ENCODE peak calls at places on chromosomes 5 and 9, in seven cellular contexts. U is activated gamma-delta T cell treated with Interleukin-2 at 50 U/mL for 16 hours; V is omental fat pad; H is AG20443; I is T-helper 2 cell; M is naive thymus-derived CD8-positive, alpha-beta T cell; A is HTR-8/SVneo. O is an unnamed sample.
A peak's percentile ranks its signal among the peaks of the same experiment; 100 is the strongest.

GRCh38 chr5:60488466-60489130 is 211.4 kb downstream of the DEPDC1B start:
- DNase-seq in U (no peak), V (no peak), H (no peak), I (no peak), M (no peak), A (no peak), O (no peak)

GRCh38 chr5:89728750-89729149 is 680.8 kb downstream of the CETN3 start:
- DNase-seq in U (no peak), V (no peak), H (peak; percentile 38), I (no peak), M (no peak), A (no peak), O (no peak)

GRCh38 chr5:1718669-1719068 is 81.0 kb downstream of the MRPL36 start:
- DNase-seq in U (no peak), V (no peak), H (no peak), I (no peak), M (no peak), A (no peak), O (no peak)

GRCh38 chr5:5343581-5343980 is 78.9 kb upstream of the ICE1 start:
- DNase-seq in U (no peak), V (no peak), H (no peak), I (no peak), M (no peak), A (no peak), O (no peak)

GRCh38 chr9:131743501-131743900 is 3.6 kb upstream of the RAPGEF1 start:
- DNase-seq in U (no peak), V (no peak), H (no peak), I (no peak), M (no peak), A (no peak), O (no peak)

GRCh38 chr5:135149956-135150723 is 116.1 kb upstream of the PITX1 start:
- DNase-seq in U (no peak), V (no peak), H (no peak), I (no peak), M (no peak), A (no peak), O (no peak)

GRCh38 chr9:114385412-114386181 is 2.2 kb downstream of the AKNA start:
- DNase-seq in U (peak; percentile 87), V (no peak), H (peak; percentile 82), I (peak; percentile 83), M (peak; percentile 82), A (peak; percentile 70), O (peak; percentile 79)

GRCh38 chr9:35162605-35163315 is 951 bp downstream of the UNC13B start:
- DNase-seq in U (no peak), V (no peak), H (no peak), I (no peak), M (no peak), A (no peak), O (no peak)

GRCh38 chr9:93244510-93245436 is 60.8 kb downstream of the WNK2 start:
- DNase-seq in U (no peak), V (no peak), H (no peak), I (no peak), M (no peak), A (no peak), O (no peak)

GRCh38 chr5:159905496-159905895 is 10.8 kb upstream of the ADRA1B start:
- DNase-seq in U (no peak), V (no peak), H (peak; percentile 72), I (no peak), M (no peak), A (peak; percentile 19), O (no peak)

GRCh38 chr5:111066261-111066938 is 5.1 kb upstream of the TSLP start:
- DNase-seq in U (no peak), V (no peak), H (no peak), I (no peak), M (no peak), A (no peak), O (no peak)

GRCh38 chr9:87793292-87793691 is 67.4 kb downstream of the CTSL start:
- DNase-seq in U (no peak), V (no peak), H (peak; percentile 80), I (no peak), M (no peak), A (peak; percentile 27), O (no peak)

GRCh38 chr9:98056403-98057094 is at the start of gene NANS:
- DNase-seq in U (peak; percentile 90), V (peak; percentile 81), H (peak; percentile 99), I (peak; percentile 87), M (peak; percentile 87), A (peak; percentile 90), O (peak; percentile 88)

GRCh38 chr5:21663082-21663481 is 1190.1 kb downstream of the CDH12 start:
- DNase-seq in U (no peak), V (no peak), H (no peak), I (no peak), M (no peak), A (no peak), O (no peak)

GRCh38 chr9:104091708-104092107 is 2.4 kb upstream of the SMC2 start:
- DNase-seq in U (no peak), V (no peak), H (no peak), I (no peak), M (no peak), A (no peak), O (no peak)

GRCh38 chr5:35745193-35745592 is 111.5 kb upstream of the IL7R start:
- DNase-seq in U (no peak), V (no peak), H (no peak), I (no peak), M (no peak), A (no peak), O (no peak)

GRCh38 chr5:13478831-13479465 is 465.5 kb downstream of the DNAH5 start:
- DNase-seq in U (no peak), V (no peak), H (peak; percentile 51), I (no peak), M (no peak), A (peak; percentile 64), O (no peak)

GRCh38 chr5:135433626-135434426 is 13.3 kb downstream of the DCANP1 start:
- DNase-seq in U (no peak), V (no peak), H (peak; percentile 10), I (no peak), M (no peak), A (no peak), O (no peak)

GRCh38 chr9:95874989-95875304 is 544 bp upstream of the ERCC6L2 start:
- DNase-seq in U (peak; percentile 56), V (peak; percentile 45), H (peak; percentile 64), I (peak; percentile 52), M (peak; percentile 49), A (no peak), O (peak; percentile 59)

GRCh38 chr9:78023003-78023741 is 8.4 kb downstream of the GNAQ start:
- DNase-seq in U (no peak), V (no peak), H (no peak), I (no peak), M (no peak), A (no peak), O (no peak)

GRCh38 chr5:174327317-174327864 is 281.9 kb downstream of the NSG2 start:
- DNase-seq in U (peak; percentile 28), V (peak; percentile 38), H (peak; percentile 77), I (peak; percentile 37), M (no peak), A (peak; percentile 85), O (peak; percentile 6)

O was measured in CD4-positive, alpha-beta T cell.